ENCODE peak calls at places on chromosomes 13 and 19, in nine cellular contexts. B is neural progenitor cell; Z is effector memory CD4-positive, alpha-beta T cell; T is ELF-1; N is progenitor cell of endocrine pancreas; Q is NCI-H1694 treated with DMSO at 0.1 percent for 48 hours; U is left cardiac atrium; X is left colon; C is osteocyte. F is an unnamed sample.
A peak's percentile ranks its signal among the peaks of the same experiment; 100 is the strongest.

GRCh38 chr13:27968316-27969072 is 621 bp downstream of the CDX2 start:
- DNase-seq in B (peak; percentile 77), Z (no peak), T (peak; percentile 52), N (no peak), Q (no peak), U (no peak), X (no peak), C (peak; percentile 82), F (peak; percentile 42)

GRCh38 chr19:1904385-1905070 is 671 bp upstream of the ADAT3 start:
- DNase-seq in B (peak; percentile 84), Z (no peak), T (peak; percentile 96), N (peak; percentile 47), Q (no peak), U (no peak), X (peak; percentile 44), C (no peak), F (peak; percentile 90)

GRCh38 chr13:101474419-101474957 is 22.0 kb downstream of the ITGBL1 start:
- DNase-seq in B (peak; percentile 80), Z (no peak), T (no peak), N (no peak), Q (no peak), U (no peak), X (no peak), C (no peak), F (peak; percentile 70)

GRCh38 chr19:40714519-40715299 is 2.0 kb downstream of the COQ8B start:
- DNase-seq in B (peak; percentile 95), Z (peak; percentile 90), T (peak; percentile 95), N (peak; percentile 92), Q (peak; percentile 93), U (peak; percentile 94), X (peak; percentile 94), C (peak; percentile 96), F (peak; percentile 98)

GRCh38 chr13:98460519-98460918 is 116.4 kb downstream of the STK24 start:
- DNase-seq in B (no peak), Z (no peak), T (no peak), N (no peak), Q (no peak), U (peak; percentile 19), X (no peak), C (no peak), F (no peak)

GRCh38 chr13:36549126-36549702 is 116.9 kb downstream of the CCNA1 start:
- DNase-seq in B (no peak), Z (no peak), T (no peak), N (no peak), Q (no peak), U (no peak), X (no peak), C (no peak), F (no peak)

GRCh38 chr19:49362048-49362925 is at the start of gene TEAD2:
- DNase-seq in B (peak; percentile 90), Z (no peak), T (peak; percentile 70), N (peak; percentile 61), Q (no peak), U (peak; percentile 84), X (peak; percentile 80), C (peak; percentile 87), F (peak; percentile 93)

GRCh38 chr13:51397262-51397933 is 55.4 kb downstream of the INTS6 start:
- DNase-seq in B (peak; percentile 21), Z (no peak), T (peak; percentile 65), N (no peak), Q (no peak), U (no peak), X (no peak), C (no peak), F (peak; percentile 12)

GRCh38 chr13:37608750-37609339 is 10.3 kb upstream of the POSTN start:
- DNase-seq in B (no peak), Z (no peak), T (no peak), N (no peak), Q (peak; percentile 2), U (no peak), X (no peak), C (no peak), F (no peak)

GRCh38 chr13:30318026-30318425 is 10.7 kb upstream of the KATNAL1 start:
- DNase-seq in B (no peak), Z (no peak), T (no peak), N (no peak), Q (no peak), U (no peak), X (no peak), C (no peak), F (no peak)

GRCh38 chr19:32865326-32865725 is 4.2 kb downstream of the SLC7A9 start:
- DNase-seq in B (no peak), Z (no peak), T (no peak), N (no peak), Q (no peak), U (no peak), X (no peak), C (no peak), F (no peak)

GRCh38 chr19:13692096-13692495 is 72.2 kb upstream of the MRI1 start:
- DNase-seq in B (no peak), Z (no peak), T (no peak), N (no peak), Q (no peak), U (no peak), X (no peak), C (no peak), F (no peak)

GRCh38 chr13:109678459-109678858 is 107.9 kb downstream of the IRS2 start:
- DNase-seq in B (no peak), Z (no peak), T (no peak), N (no peak), Q (no peak), U (no peak), X (no peak), C (no peak), F (no peak)

F was measured in left kidney.